ENCODE peak calls at places on chromosomes 3 and 15, in six cellular contexts. V is NCI-H446 treated with DMSO at 0.1 percent for 48 hours, R is SJSA1, Z is fibroblast of villous mesenchyme, U is AG10803, K is posterior cingulate gyrus. M is an unnamed sample.

GRCh38 chr3:95407709-95408463 is 1345.0 kb downstream of the NSUN3 start:
- DNase-seq in V (no peak), R (no peak), Z (no peak), U (no peak), K (no peak), M (no peak)

GRCh38 chr3:161149529-161149928 is 44.4 kb upstream of the B3GALNT1 start:
- DNase-seq in V (no peak), R (no peak), Z (peak; percentile 87), U (peak; percentile 12), K (no peak), M (peak; percentile 88)

GRCh38 chr15:73341886-73342600 is 26.7 kb downstream of the HCN4 start:
- DNase-seq in V (peak; percentile 59), R (no peak), Z (no peak), U (no peak), K (no peak), M (no peak)

GRCh38 chr3:14143271-14143605 is 18.4 kb downstream of the TMEM43 start:
- DNase-seq in V (no peak), R (no peak), Z (peak; percentile 25), U (peak; percentile 81), K (no peak), M (peak; percentile 70)

GRCh38 chr3:186108106-186108940 is 566 bp downstream of the ETV5 start:
- DNase-seq in V (no peak), R (peak; percentile 70), Z (peak; percentile 71), U (peak; percentile 58), K (peak; percentile 19), M (peak; percentile 61)

GRCh38 chr3:73461582-73461981 is 163.2 kb downstream of the PDZRN3 start:
- DNase-seq in V (no peak), R (no peak), Z (peak; percentile 46), U (peak; percentile 57), K (no peak), M (peak; percentile 41)

GRCh38 chr3:9278498-9278897 is 29.1 kb upstream of the SRGAP3 start:
- DNase-seq in V (no peak), R (no peak), Z (no peak), U (no peak), K (no peak), M (no peak)

GRCh38 chr15:31437686-31438085 is 111.1 kb downstream of the KLF13 start:
- DNase-seq in V (no peak), R (no peak), Z (no peak), U (no peak), K (no peak), M (no peak)

GRCh38 chr3:19702416-19703078 is 231.5 kb downstream of the EFHB start:
- DNase-seq in V (no peak), R (no peak), Z (peak; percentile 48), U (no peak), K (no peak), M (peak; percentile 1)

GRCh38 chr15:61879219-61879618 is 181.0 kb downstream of the VPS13C start:
- DNase-seq in V (no peak), R (no peak), Z (no peak), U (no peak), K (no peak), M (no peak)

GRCh38 chr15:72866866-72867616 is 83.5 kb upstream of the ADPGK start:
- DNase-seq in V (no peak), R (no peak), Z (no peak), U (no peak), K (no peak), M (no peak)

GRCh38 chr3:129688310-129688895 is 81.9 kb upstream of the PLXND1 start:
- DNase-seq in V (no peak), R (peak; percentile 49), Z (peak; percentile 69), U (peak; percentile 72), K (peak; percentile 84), M (peak; percentile 56)

GRCh38 chr3:133457025-133457424 is 57.2 kb downstream of the BFSP2 start:
- DNase-seq in V (no peak), R (no peak), Z (no peak), U (no peak), K (no peak), M (no peak)

GRCh38 chr3:46866032-46866595 is 2.9 kb upstream of the MYL3 start:
- DNase-seq in V (no peak), R (no peak), Z (no peak), U (no peak), K (no peak), M (no peak)

GRCh38 chr3:155392138-155392537 is 98.7 kb upstream of the STRIT1 start:
- DNase-seq in V (no peak), R (no peak), Z (no peak), U (no peak), K (no peak), M (no peak)

GRCh38 chr15:99716540-99716939 is 16.7 kb downstream of the LYSMD4 start:
- DNase-seq in V (no peak), R (no peak), Z (no peak), U (no peak), K (no peak), M (no peak)

GRCh38 chr3:13079051-13079450 is 5.8 kb upstream of the IQSEC1 start:
- DNase-seq in V (no peak), R (no peak), Z (no peak), U (no peak), K (no peak), M (no peak)

GRCh38 chr3:52372822-52373504 is 56.8 kb downstream of the DNAH1 start:
- DNase-seq in V (no peak), R (no peak), Z (no peak), U (no peak), K (peak; percentile 21), M (no peak)

GRCh38 chr15:30865257-30865656 is 38.5 kb upstream of the FAN1 start:
- DNase-seq in V (no peak), R (no peak), Z (no peak), U (no peak), K (no peak), M (no peak)

GRCh38 chr3:111737712-111738097 is 121.4 kb upstream of the PHLDB2 start:
- DNase-seq in V (no peak), R (peak; percentile 49), Z (peak; percentile 99), U (peak; percentile 94), K (no peak), M (peak; percentile 100)